ENCODE peak calls at places on chromosome 4, in eight cellular contexts. One of them, this sample, is unnamed.

GRCh38 chr4:124111922-124112321 is 600.6 kb downstream of the ANKRD50 start:
- DNase-seq in hepatic stellate cell: peak
- DNase-seq in AG08395: peak
- DNase-seq in GDM1: peak
- DNase-seq in Kasumi-1: peak
- DNase-seq in NCI-H146: peak
- DNase-seq in stomach: no peak
- DNase-seq in astrocyte of the spinal cord: peak
- DNase-seq in this sample: no peak

GRCh38 chr4:143294310-143294709 is 42.4 kb upstream of the GAB1 start:
- DNase-seq in NCI-H146: no peak
- DNase-seq in hepatic stellate cell: peak
- DNase-seq in stomach: peak
- DNase-seq in AG08395: peak
- DNase-seq in Kasumi-1: no peak
- DNase-seq in GDM1: no peak
- DNase-seq in astrocyte of the spinal cord: no peak
- DNase-seq in this sample: peak

GRCh38 chr4:101981756-101982155 is 191.2 kb downstream of the BANK1 start:
- DNase-seq in Kasumi-1: peak
- DNase-seq in NCI-H146: no peak
- DNase-seq in GDM1: peak
- DNase-seq in astrocyte of the spinal cord: no peak
- DNase-seq in stomach: no peak
- DNase-seq in AG08395: no peak
- DNase-seq in hepatic stellate cell: no peak
- DNase-seq in this sample: no peak

GRCh38 chr4:128974203-128974602 is 119.1 kb downstream of the SCLT1 start:
- DNase-seq in GDM1: no peak
- DNase-seq in stomach: no peak
- DNase-seq in NCI-H146: no peak
- DNase-seq in astrocyte of the spinal cord: peak
- DNase-seq in Kasumi-1: no peak
- DNase-seq in hepatic stellate cell: no peak
- DNase-seq in AG08395: no peak
- DNase-seq in this sample: peak

GRCh38 chr4:44326716-44327115 is 121.9 kb downstream of the KCTD8 start:
- DNase-seq in Kasumi-1: no peak
- DNase-seq in astrocyte of the spinal cord: no peak
- DNase-seq in GDM1: no peak
- DNase-seq in AG08395: no peak
- DNase-seq in NCI-H146: no peak
- DNase-seq in hepatic stellate cell: no peak
- DNase-seq in stomach: no peak
- DNase-seq in this sample: no peak

GRCh38 chr4:89482248-89482647 is 174.6 kb upstream of the GPRIN3 start:
- DNase-seq in hepatic stellate cell: peak
- DNase-seq in astrocyte of the spinal cord: peak
- DNase-seq in AG08395: peak
- DNase-seq in GDM1: peak
- DNase-seq in Kasumi-1: peak
- DNase-seq in NCI-H146: peak
- DNase-seq in stomach: no peak
- DNase-seq in this sample: no peak

GRCh38 chr4:150773032-150773431 is 191.1 kb downstream of the MAB21L2 start:
- DNase-seq in NCI-H146: no peak
- DNase-seq in hepatic stellate cell: no peak
- DNase-seq in astrocyte of the spinal cord: no peak
- DNase-seq in Kasumi-1: no peak
- DNase-seq in GDM1: no peak
- DNase-seq in AG08395: no peak
- DNase-seq in stomach: no peak
- DNase-seq in this sample: no peak

GRCh38 chr4:9996319-9997110 is 24.8 kb downstream of the SLC2A9 start:
- DNase-seq in astrocyte of the spinal cord: no peak
- DNase-seq in AG08395: peak
- DNase-seq in stomach: peak
- DNase-seq in GDM1: no peak
- DNase-seq in Kasumi-1: no peak
- DNase-seq in hepatic stellate cell: no peak
- DNase-seq in NCI-H146: peak
- DNase-seq in this sample: no peak

GRCh38 chr4:38818441-38818976 is 13.9 kb upstream of the TLR1 start:
- DNase-seq in Kasumi-1: no peak
- DNase-seq in GDM1: no peak
- DNase-seq in hepatic stellate cell: no peak
- DNase-seq in AG08395: no peak
- DNase-seq in NCI-H146: no peak
- DNase-seq in stomach: no peak
- DNase-seq in astrocyte of the spinal cord: no peak
- DNase-seq in this sample: no peak

GRCh38 chr4:89247951-89248350 is 59.6 kb downstream of the GPRIN3 start:
- DNase-seq in AG08395: no peak
- DNase-seq in astrocyte of the spinal cord: no peak
- DNase-seq in NCI-H146: no peak
- DNase-seq in stomach: no peak
- DNase-seq in hepatic stellate cell: no peak
- DNase-seq in Kasumi-1: no peak
- DNase-seq in GDM1: no peak
- DNase-seq in this sample: no peak

GRCh38 chr4:141346144-141346543 is 125.4 kb downstream of the ZNF330 start:
- DNase-seq in Kasumi-1: peak
- DNase-seq in astrocyte of the spinal cord: peak
- DNase-seq in NCI-H146: peak
- DNase-seq in AG08395: peak
- DNase-seq in GDM1: no peak
- DNase-seq in stomach: no peak
- DNase-seq in hepatic stellate cell: peak
- DNase-seq in this sample: peak

GRCh38 chr4:1541449-1542225 is 135.4 kb upstream of the NKX1-1 start:
- DNase-seq in hepatic stellate cell: no peak
- DNase-seq in stomach: no peak
- DNase-seq in Kasumi-1: no peak
- DNase-seq in astrocyte of the spinal cord: no peak
- DNase-seq in NCI-H146: no peak
- DNase-seq in GDM1: no peak
- DNase-seq in AG08395: no peak
- DNase-seq in this sample: no peak

GRCh38 chr4:174314770-174315169 is 31.1 kb downstream of the CEP44 start:
- DNase-seq in GDM1: no peak
- DNase-seq in hepatic stellate cell: peak
- DNase-seq in NCI-H146: no peak
- DNase-seq in Kasumi-1: no peak
- DNase-seq in stomach: no peak
- DNase-seq in astrocyte of the spinal cord: peak
- DNase-seq in AG08395: peak
- DNase-seq in this sample: peak

GRCh38 chr4:16269742-16270522 is 43.7 kb upstream of the TAPT1 start:
- DNase-seq in Kasumi-1: peak
- DNase-seq in hepatic stellate cell: peak
- DNase-seq in stomach: no peak
- DNase-seq in AG08395: peak
- DNase-seq in NCI-H146: no peak
- DNase-seq in GDM1: peak
- DNase-seq in astrocyte of the spinal cord: peak
- DNase-seq in this sample: peak

GRCh38 chr4:38129452-38129830 is 169.2 kb downstream of the PTTG2 start:
- DNase-seq in hepatic stellate cell: no peak
- DNase-seq in NCI-H146: no peak
- DNase-seq in GDM1: no peak
- DNase-seq in astrocyte of the spinal cord: no peak
- DNase-seq in stomach: no peak
- DNase-seq in AG08395: no peak
- DNase-seq in Kasumi-1: no peak
- DNase-seq in this sample: no peak

GRCh38 chr4:99945718-99946345 is 586 bp downstream of the DNAJB14 start:
- DNase-seq in astrocyte of the spinal cord: peak
- DNase-seq in stomach: peak
- DNase-seq in hepatic stellate cell: peak
- DNase-seq in AG08395: peak
- DNase-seq in NCI-H146: peak
- DNase-seq in GDM1: no peak
- DNase-seq in Kasumi-1: peak
- DNase-seq in this sample: no peak

GRCh38 chr4:3404546-3404945 is 37.2 kb upstream of the HGFAC start:
- DNase-seq in AG08395: no peak
- DNase-seq in hepatic stellate cell: no peak
- DNase-seq in GDM1: no peak
- DNase-seq in NCI-H146: no peak
- DNase-seq in astrocyte of the spinal cord: no peak
- DNase-seq in stomach: no peak
- DNase-seq in Kasumi-1: no peak
- DNase-seq in this sample: no peak

GRCh38 chr4:37780444-37781133 is 45.9 kb upstream of the PGM2 start:
- DNase-seq in AG08395: no peak
- DNase-seq in astrocyte of the spinal cord: peak
- DNase-seq in GDM1: peak
- DNase-seq in hepatic stellate cell: no peak
- DNase-seq in stomach: peak
- DNase-seq in NCI-H146: no peak
- DNase-seq in Kasumi-1: peak
- DNase-seq in this sample: no peak

GRCh38 chr4:170775851-170776250 is 686.1 kb upstream of the AADAT start:
- DNase-seq in Kasumi-1: no peak
- DNase-seq in NCI-H146: no peak
- DNase-seq in astrocyte of the spinal cord: no peak
- DNase-seq in stomach: no peak
- DNase-seq in AG08395: no peak
- DNase-seq in GDM1: no peak
- DNase-seq in hepatic stellate cell: no peak
- DNase-seq in this sample: no peak

GRCh38 chr4:61493041-61493440 is 292.9 kb downstream of the ADGRL3 start:
- DNase-seq in GDM1: no peak
- DNase-seq in stomach: no peak
- DNase-seq in astrocyte of the spinal cord: no peak
- DNase-seq in hepatic stellate cell: no peak
- DNase-seq in Kasumi-1: no peak
- DNase-seq in AG08395: no peak
- DNase-seq in NCI-H146: peak
- DNase-seq in this sample: no peak

GRCh38 chr4:122845066-122845465 is 18.4 kb downstream of the FGF2 start:
- DNase-seq in stomach: no peak
- DNase-seq in Kasumi-1: no peak
- DNase-seq in GDM1: no peak
- DNase-seq in AG08395: no peak
- DNase-seq in hepatic stellate cell: no peak
- DNase-seq in NCI-H146: no peak
- DNase-seq in astrocyte of the spinal cord: no peak
- DNase-seq in this sample: no peak

GRCh38 chr4:168832746-168833575 is 177.1 kb downstream of the CBR4 start:
- DNase-seq in AG08395: peak
- DNase-seq in NCI-H146: no peak
- DNase-seq in astrocyte of the spinal cord: peak
- DNase-seq in stomach: peak
- DNase-seq in hepatic stellate cell: peak
- DNase-seq in GDM1: no peak
- DNase-seq in Kasumi-1: no peak
- DNase-seq in this sample: peak

GRCh38 chr4:142961866-142962265 is 115.8 kb upstream of the INPP4B start:
- DNase-seq in NCI-H146: no peak
- DNase-seq in Kasumi-1: peak
- DNase-seq in hepatic stellate cell: no peak
- DNase-seq in GDM1: peak
- DNase-seq in astrocyte of the spinal cord: no peak
- DNase-seq in stomach: no peak
- DNase-seq in AG08395: no peak
- DNase-seq in this sample: no peak

GRCh38 chr4:151613290-151613689 is 147.5 kb downstream of the GATB start:
- DNase-seq in astrocyte of the spinal cord: no peak
- DNase-seq in Kasumi-1: no peak
- DNase-seq in AG08395: no peak
- DNase-seq in GDM1: no peak
- DNase-seq in hepatic stellate cell: no peak
- DNase-seq in NCI-H146: no peak
- DNase-seq in stomach: no peak
- DNase-seq in this sample: no peak

GRCh38 chr4:159856451-159856850 is 753.6 kb downstream of the RAPGEF2 start:
- DNase-seq in GDM1: no peak
- DNase-seq in Kasumi-1: no peak
- DNase-seq in AG08395: no peak
- DNase-seq in astrocyte of the spinal cord: no peak
- DNase-seq in NCI-H146: no peak
- DNase-seq in hepatic stellate cell: no peak
- DNase-seq in stomach: no peak
- DNase-seq in this sample: no peak

GRCh38 chr4:129328176-129328575 is 232.2 kb downstream of the C4orf33 start:
- DNase-seq in Kasumi-1: no peak
- DNase-seq in astrocyte of the spinal cord: no peak
- DNase-seq in stomach: no peak
- DNase-seq in AG08395: no peak
- DNase-seq in NCI-H146: no peak
- DNase-seq in hepatic stellate cell: no peak
- DNase-seq in GDM1: no peak
- DNase-seq in this sample: no peak

GRCh38 chr4:147368948-147369347 is 111.9 kb upstream of the EDNRA start:
- DNase-seq in stomach: no peak
- DNase-seq in Kasumi-1: no peak
- DNase-seq in GDM1: no peak
- DNase-seq in AG08395: no peak
- DNase-seq in NCI-H146: no peak
- DNase-seq in astrocyte of the spinal cord: no peak
- DNase-seq in hepatic stellate cell: no peak
- DNase-seq in this sample: no peak

GRCh38 chr4:131370846-131371245 is 1778.2 kb upstream of the PCDH10 start:
- DNase-seq in AG08395: no peak
- DNase-seq in GDM1: no peak
- DNase-seq in Kasumi-1: no peak
- DNase-seq in stomach: no peak
- DNase-seq in hepatic stellate cell: no peak
- DNase-seq in NCI-H146: peak
- DNase-seq in astrocyte of the spinal cord: no peak
- DNase-seq in this sample: no peak

GRCh38 chr4:56619816-56620215 is 61.3 kb downstream of the HOPX start:
- DNase-seq in AG08395: no peak
- DNase-seq in GDM1: no peak
- DNase-seq in NCI-H146: no peak
- DNase-seq in astrocyte of the spinal cord: no peak
- DNase-seq in stomach: no peak
- DNase-seq in hepatic stellate cell: no peak
- DNase-seq in Kasumi-1: no peak
- DNase-seq in this sample: no peak

GRCh38 chr4:84685105-84685504 is 102.2 kb downstream of the CDS1 start:
- DNase-seq in stomach: no peak
- DNase-seq in Kasumi-1: no peak
- DNase-seq in hepatic stellate cell: no peak
- DNase-seq in astrocyte of the spinal cord: no peak
- DNase-seq in NCI-H146: no peak
- DNase-seq in AG08395: no peak
- DNase-seq in GDM1: no peak
- DNase-seq in this sample: no peak

GRCh38 chr4:56410247-56410646 is 23.0 kb upstream of the AASDH start:
- DNase-seq in GDM1: no peak
- DNase-seq in Kasumi-1: peak
- DNase-seq in stomach: peak
- DNase-seq in astrocyte of the spinal cord: peak
- DNase-seq in AG08395: peak
- DNase-seq in hepatic stellate cell: peak
- DNase-seq in NCI-H146: peak
- DNase-seq in this sample: peak

GRCh38 chr4:8224596-8225289 is 25.7 kb downstream of the SH3TC1 start:
- DNase-seq in NCI-H146: no peak
- DNase-seq in Kasumi-1: peak
- DNase-seq in AG08395: no peak
- DNase-seq in hepatic stellate cell: no peak
- DNase-seq in astrocyte of the spinal cord: no peak
- DNase-seq in GDM1: peak
- DNase-seq in stomach: no peak
- DNase-seq in this sample: no peak

GRCh38 chr4:2411786-2412510 is 6.5 kb downstream of the ZFYVE28 start:
- DNase-seq in AG08395: no peak
- DNase-seq in stomach: no peak
- DNase-seq in Kasumi-1: no peak
- DNase-seq in astrocyte of the spinal cord: no peak
- DNase-seq in hepatic stellate cell: no peak
- DNase-seq in NCI-H146: no peak
- DNase-seq in GDM1: no peak
- DNase-seq in this sample: no peak

GRCh38 chr4:790466-790820 is 35.5 kb downstream of the CPLX1 start:
- DNase-seq in astrocyte of the spinal cord: no peak
- DNase-seq in hepatic stellate cell: no peak
- DNase-seq in GDM1: no peak
- DNase-seq in NCI-H146: no peak
- DNase-seq in Kasumi-1: no peak
- DNase-seq in stomach: no peak
- DNase-seq in AG08395: no peak
- DNase-seq in this sample: no peak